ENCODE peak calls at places on chromosomes 16 and 17, in five cellular contexts. J is stomach, M is transverse colon, V is A549, L is ascending aorta. Y is an unnamed sample.

GRCh38 chr17:43839670-43840101 is 6.7 kb upstream of the MPP3 start:
- DNase-seq in J (peak; percentile 74), M (peak; percentile 82), V (peak; percentile 72), L (no peak), Y (peak; percentile 86)

GRCh38 chr17:3551189-3551588 is 6.4 kb downstream of the TRPV3 start:
- DNase-seq in J (peak; percentile 42), M (peak; percentile 63), V (no peak), L (no peak), Y (no peak)

GRCh38 chr17:38743556-38744171 is 4.5 kb downstream of the PCGF2 start:
- DNase-seq in J (no peak), M (no peak), V (no peak), L (no peak), Y (no peak)

GRCh38 chr16:49453983-49454382 is 80.4 kb downstream of the C16orf78 start:
- DNase-seq in J (no peak), M (no peak), V (no peak), L (peak; percentile 8), Y (no peak)

GRCh38 chr17:45149669-45150603 is 1.7 kb downstream of the HEXIM1 start:
- DNase-seq in J (peak; percentile 65), M (peak; percentile 76), V (peak; percentile 35), L (peak; percentile 85), Y (no peak)

GRCh38 chr16:49456763-49457162 is 83.2 kb downstream of the C16orf78 start:
- DNase-seq in J (peak; percentile 18), M (no peak), V (no peak), L (peak; percentile 50), Y (no peak)

GRCh38 chr17:48970865-48971687 is 2.7 kb upstream of the GIP start:
- DNase-seq in J (no peak), M (no peak), V (no peak), L (no peak), Y (no peak)

GRCh38 chr16:68927016-68927415 is 83.7 kb downstream of the TANGO6 start:
- DNase-seq in J (no peak), M (no peak), V (no peak), L (no peak), Y (no peak)

GRCh38 chr17:51507444-51507843 is 247.1 kb downstream of the UTP18 start:
- DNase-seq in J (no peak), M (no peak), V (no peak), L (no peak), Y (no peak)

GRCh38 chr17:9271989-9272388 is 250.7 kb downstream of the NTN1 start:
- DNase-seq in J (no peak), M (no peak), V (no peak), L (no peak), Y (no peak)

GRCh38 chr16:89256651-89257254 is 39.2 kb downstream of the ZNF778 start:
- DNase-seq in J (peak; percentile 73), M (peak; percentile 75), V (peak; percentile 48), L (peak; percentile 84), Y (no peak)

GRCh38 chr16:12323007-12323699 is 346.6 kb downstream of the SNX29 start:
- DNase-seq in J (no peak), M (no peak), V (no peak), L (no peak), Y (no peak)

GRCh38 chr17:78609198-78609597 is 32.0 kb upstream of the DNAH17 start:
- DNase-seq in J (no peak), M (no peak), V (no peak), L (no peak), Y (no peak)

GRCh38 chr17:57352658-57353057 is 96.3 kb downstream of the MSI2 start:
- DNase-seq in J (no peak), M (no peak), V (no peak), L (no peak), Y (no peak)

GRCh38 chr17:10380631-10381408 is 8.0 kb upstream of the MYH13 start:
- DNase-seq in J (no peak), M (no peak), V (no peak), L (no peak), Y (no peak)

GRCh38 chr16:71893888-71894228 is 1.5 kb upstream of the IST1 start:
- DNase-seq in J (no peak), M (no peak), V (no peak), L (no peak), Y (no peak)

GRCh38 chr17:73311428-73311780 is 397 bp downstream of the CDC42EP4 start:
- DNase-seq in J (no peak), M (no peak), V (no peak), L (no peak), Y (no peak)

GRCh38 chr17:72702136-72702735 is 390.3 kb downstream of the SLC39A11 start:
- DNase-seq in J (no peak), M (no peak), V (peak; percentile 97), L (no peak), Y (no peak)

GRCh38 chr17:36629252-36629847 is 28.0 kb downstream of the MRM1 start:
- DNase-seq in J (peak; percentile 79), M (peak; percentile 80), V (peak; percentile 90), L (peak; percentile 83), Y (no peak)

GRCh38 chr16:82323171-82323570 is 153.1 kb upstream of the MPHOSPH6 start:
- DNase-seq in J (no peak), M (no peak), V (no peak), L (no peak), Y (no peak)

GRCh38 chr17:56826611-56827414 is 6.9 kb downstream of the C17orf67 start:
- DNase-seq in J (no peak), M (no peak), V (no peak), L (no peak), Y (no peak)

GRCh38 chr17:55454906-55455474 is 33.4 kb upstream of the MMD start:
- DNase-seq in J (no peak), M (no peak), V (peak; percentile 75), L (no peak), Y (peak; percentile 41)

GRCh38 chr16:63689068-63689467 is 1432.8 kb downstream of the CDH11 start:
- DNase-seq in J (no peak), M (no peak), V (no peak), L (no peak), Y (no peak)

GRCh38 chr17:36498560-36499300 is 12.2 kb downstream of the ZNHIT3 start:
- DNase-seq in J (no peak), M (no peak), V (no peak), L (no peak), Y (no peak)

GRCh38 chr16:88691129-88691813 is 5.0 kb upstream of the SNAI3 start:
- DNase-seq in J (no peak), M (no peak), V (no peak), L (no peak), Y (no peak)

GRCh38 chr17:58314706-58315015 is 13.9 kb downstream of the TSPOAP1 start:
- DNase-seq in J (peak; percentile 3), M (no peak), V (no peak), L (peak; percentile 39), Y (no peak)

GRCh38 chr17:39239640-39240314 is 14.0 kb upstream of the STAC2 start:
- DNase-seq in J (peak; percentile 78), M (peak; percentile 81), V (peak; percentile 68), L (no peak), Y (no peak)

DNA sequence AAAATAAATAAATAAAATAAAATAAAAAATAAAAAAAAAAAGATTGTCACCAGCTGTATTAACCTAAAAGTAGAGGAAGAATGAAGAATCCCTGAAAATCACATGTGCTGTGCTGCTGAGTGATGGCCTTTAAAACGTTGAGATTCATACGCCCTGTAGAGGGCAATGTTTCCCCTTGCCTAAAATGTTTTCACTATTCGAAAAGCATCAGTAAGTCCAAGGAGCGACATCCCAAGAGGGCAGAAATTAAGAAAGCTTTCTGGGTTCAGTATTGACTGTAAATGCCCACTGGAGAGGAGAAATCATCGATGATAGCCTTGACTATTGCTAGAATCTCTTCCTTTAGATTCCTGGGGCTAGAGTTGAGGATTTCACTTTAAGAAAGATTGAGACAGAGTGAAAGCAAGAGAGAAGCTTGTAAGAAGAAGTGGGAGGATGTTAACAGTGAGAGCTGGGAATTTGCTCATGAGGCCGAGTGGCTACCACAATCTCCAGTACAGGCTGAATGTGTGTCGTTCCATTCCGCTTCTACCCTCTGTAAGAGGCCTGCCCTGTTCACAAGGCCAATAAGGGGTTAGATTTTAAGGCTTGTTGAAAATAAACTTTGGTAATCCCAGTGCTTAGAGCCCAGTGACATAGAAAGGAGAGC is 170.8 kb upstream of the FAM20A start:
- DNase-seq in J (no peak), M (no peak), V (peak; percentile 54), L (no peak), Y (no peak)
- H3K4me3 ChIP-seq in J (peak overlapping the region; percentile 24), M (no peak overlapping the region), V (no peak overlapping the region), L (peak overlapping the region; percentile 49), Y (no peak overlapping the region)

DNA sequence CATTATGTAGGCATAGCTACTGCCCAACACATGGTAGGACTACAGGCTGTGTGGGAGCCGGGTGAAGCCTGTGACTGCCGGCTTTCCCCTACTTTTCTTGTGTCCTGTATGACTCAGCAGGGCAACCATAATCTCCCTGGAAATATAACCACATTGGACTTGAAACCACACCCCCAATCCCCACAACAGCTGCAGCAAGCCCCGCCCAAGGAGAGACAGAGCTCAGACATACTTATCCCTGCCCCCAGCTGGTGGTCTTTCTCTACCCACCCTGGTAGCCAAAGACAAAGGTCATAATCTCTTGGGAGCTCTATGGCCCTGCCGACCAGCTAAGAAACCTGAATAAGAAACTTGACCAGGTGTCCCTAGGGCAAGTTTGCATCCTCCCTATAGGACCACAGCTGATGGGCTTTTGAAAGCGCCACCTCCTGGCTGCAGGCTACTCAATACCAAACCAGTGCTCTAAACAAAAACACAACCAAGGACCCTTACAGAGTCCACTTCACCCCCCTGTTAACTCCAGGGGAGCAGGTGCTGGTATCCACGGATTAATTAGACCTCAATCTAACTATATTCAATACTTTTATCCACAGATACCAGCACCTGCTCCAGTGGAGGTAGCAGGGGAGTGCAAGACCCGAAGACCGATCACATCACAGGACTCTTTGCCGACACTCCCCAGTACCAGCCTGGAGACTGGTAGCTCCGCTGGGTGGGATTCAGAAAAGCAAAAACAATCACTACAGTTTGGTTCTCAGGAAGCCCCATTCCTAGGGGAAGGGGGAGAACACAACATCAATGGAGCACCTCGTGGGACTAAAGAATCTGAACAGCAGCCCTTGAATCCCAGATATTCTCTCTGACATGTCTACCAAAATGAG is 91.2 kb downstream of the IRX5 start:
- DNase-seq in J (no peak), M (peak; percentile 13), V (peak; percentile 21), L (no peak), Y (no peak)
- TF ChIP-seq CTCF in J (no peak), M (no peak), V (peak; percentile 23), L (no peak), Y (no peak)

GRCh38 chr17:76670020-76670707 is 26.6 kb upstream of the ST6GALNAC1 start:
- DNase-seq in J (peak; percentile 64), M (no peak), V (no peak), L (no peak), Y (no peak)
- H3K4me3 ChIP-seq in J (no peak overlapping the region), M (no peak overlapping the region), V (no peak overlapping the region), L (no peak overlapping the region), Y (no peak overlapping the region)

GRCh38 chr17:34443832-34444469 is 80.9 kb upstream of the CCL1 start:
- DNase-seq in J (no peak), M (no peak), V (peak; percentile 48), L (no peak), Y (no peak)
- TF ChIP-seq CTCF in J (no peak), M (no peak), V (peak; percentile 45), L (no peak), Y (peak; percentile 63)

Y was measured in LNCaP clone FGC.